ENCODE peak calls at places on chromosomes 1 and 21, in ten cellular contexts. E, Y, K, J, R, C, B, A, Z and P are unnamed samples.

GRCh38 chr21:28337319-28337718 is 655.4 kb downstream of the LTN1 start:
- DNase-seq in C (peak), A (peak), R (peak), Z (peak), B (no peak), J (no peak), E (peak), K (no peak), Y (no peak), P (peak)

GRCh38 chr1:3702990-3703728 is 49.1 kb upstream of the CCDC27 start:
- DNase-seq in J (no peak), C (peak), R (no peak), Y (no peak), Z (no peak), A (no peak), B (no peak), K (no peak), E (no peak), P (no peak)

GRCh38 chr1:204853446-204853845 is 17.2 kb upstream of the NFASC start:
- DNase-seq in C (no peak), K (no peak), R (no peak), J (no peak), Y (no peak), E (no peak), A (no peak), Z (no peak), B (no peak), P (no peak)

GRCh38 chr1:235270625-235271024 is 57.4 kb downstream of the ARID4B start:
- DNase-seq in K (no peak), B (no peak), A (peak), Z (no peak), C (peak), Y (no peak), J (no peak), R (no peak), E (no peak), P (peak)

GRCh38 chr1:226128487-226129075 is 58.0 kb downstream of the ACBD3 start:
- DNase-seq in K (no peak), E (no peak), J (no peak), Y (no peak), R (no peak), Z (peak), B (no peak), A (peak), C (peak), P (no peak)

GRCh38 chr21:43578677-43579313 is 80.5 kb downstream of the HSF2BP start:
- DNase-seq in C (no peak), A (no peak), R (no peak), Z (no peak), J (no peak), B (no peak), E (no peak), K (no peak), Y (no peak), P (no peak)

GRCh38 chr21:40947713-40948112 is 100.8 kb upstream of the DSCAM start:
- DNase-seq in A (no peak), B (no peak), K (no peak), Z (no peak), R (no peak), E (no peak), C (no peak), J (no peak), Y (no peak), P (no peak)

GRCh38 chr1:73674945-73675561 is 522.9 kb downstream of the LRRIQ3 start:
- DNase-seq in K (no peak), C (peak), J (no peak), R (peak), A (peak), Y (no peak), B (no peak), E (peak), Z (peak), P (peak)

GRCh38 chr1:100387644-100388350 is 35.5 kb downstream of the CDC14A start:
- DNase-seq in K (no peak), A (peak), J (no peak), E (no peak), Z (no peak), Y (no peak), C (no peak), R (no peak), B (no peak), P (no peak)

GRCh38 chr1:43822040-43822439 is 111.6 kb upstream of the ARTN start:
- DNase-seq in Z (peak), R (no peak), J (no peak), E (no peak), A (peak), C (peak), B (no peak), K (no peak), Y (no peak), P (no peak)

GRCh38 chr1:65409927-65410326 is 10.5 kb upstream of the LEPR start:
- DNase-seq in Z (no peak), E (no peak), Y (no peak), J (no peak), C (no peak), A (no peak), K (no peak), R (no peak), B (no peak), P (no peak)